ENCODE peak calls at places on chromosomes 12 and 14, in five cellular contexts. E is progenitor cell of endocrine pancreas; D is adrenal gland; Y is activated naive CD4-positive, alpha-beta T cell treated with anti-CD3 and anti-CD28 coated beads for 36 hours; I is sciatic nerve. C is an unnamed sample.

GRCh38 chr12:40992158-40992557 is 196.0 kb upstream of the PDZRN4 start:
- DNase-seq in E (no peak), I (no peak), D (no peak), Y (no peak), C (no peak)

GRCh38 chr12:65868133-65868705 is 43.9 kb downstream of the HMGA2 start:
- DNase-seq in I (no peak), Y (no peak), E (no peak), D (no peak), C (no peak)

GRCh38 chr14:22901799-22902198 is 17.1 kb downstream of the RBM23 start:
- DNase-seq in I (no peak), D (no peak), E (no peak), Y (no peak), C (no peak)

GRCh38 chr12:22124987-22125386 is 79.0 kb downstream of the CMAS start:
- DNase-seq in Y (no peak), I (no peak), D (no peak), E (no peak), C (no peak)

GRCh38 chr12:123139926-123140674 is 10.8 kb downstream of the PITPNM2 start:
- DNase-seq in D (peak; percentile 76), Y (no peak), E (no peak), I (no peak), C (no peak)

GRCh38 chr12:52268212-52268611 is 6.2 kb upstream of the KRT86 start:
- DNase-seq in Y (no peak), E (no peak), I (no peak), D (peak; percentile 38), C (no peak)

GRCh38 chr14:90278199-90279175 is 22.1 kb downstream of the PSMC1 start:
- DNase-seq in Y (no peak), I (no peak), D (peak; percentile 50), E (no peak), C (no peak)

GRCh38 chr14:66541627-66542026 is 33.7 kb downstream of the GPHN start:
- DNase-seq in D (no peak), Y (no peak), I (no peak), E (no peak), C (no peak)

GRCh38 chr12:131471271-131471905 is 239.5 kb upstream of the SFSWAP start:
- DNase-seq in E (no peak), I (no peak), Y (no peak), D (peak; percentile 37), C (no peak)

GRCh38 chr14:49497725-49498348 is 88.3 kb downstream of the RPS29 start:
- DNase-seq in I (no peak), E (no peak), D (no peak), Y (peak; percentile 21), C (peak; percentile 12)

GRCh38 chr12:56769868-56770267 is 6.7 kb downstream of the HSD17B6 start:
- DNase-seq in D (no peak), I (no peak), Y (no peak), E (no peak), C (no peak)

GRCh38 chr14:60736494-60736893 is 1.9 kb downstream of the MNAT1 start:
- DNase-seq in E (no peak), I (no peak), Y (no peak), D (no peak), C (no peak)

GRCh38 chr12:25824729-25825128 is 133.8 kb upstream of the RASSF8 start:
- DNase-seq in Y (no peak), E (no peak), I (no peak), D (no peak), C (no peak)

GRCh38 chr12:65470261-65470660 is 191.8 kb downstream of the MSRB3 start:
- DNase-seq in Y (no peak), D (no peak), I (no peak), E (no peak), C (no peak)

GRCh38 chr14:81341405-81342180 is 58.5 kb downstream of the STON2 start:
- DNase-seq in E (no peak), I (no peak), D (no peak), Y (no peak), C (no peak)

GRCh38 chr12:28759334-28759733 is 389.7 kb upstream of the FAR2 start:
- DNase-seq in I (no peak), E (no peak), Y (no peak), D (no peak), C (no peak)

GRCh38 chr14:104224516-104225281 is 86.3 kb downstream of the KIF26A start:
- DNase-seq in E (no peak), D (peak; percentile 72), I (no peak), Y (peak; percentile 54), C (no peak)

GRCh38 chr12:121748218-121748570 is 35.6 kb downstream of the TMEM120B start:
- DNase-seq in I (no peak), Y (no peak), E (no peak), D (peak; percentile 53), C (no peak)

GRCh38 chr12:22169281-22169824 is 123.3 kb downstream of the CMAS start:
- DNase-seq in E (no peak), D (no peak), Y (no peak), I (no peak), C (no peak)

GRCh38 chr12:105083551-105084105 is 630 bp downstream of the ALDH1L2 start:
- DNase-seq in I (peak; percentile 73), E (no peak), Y (peak; percentile 49), D (peak; percentile 66), C (peak; percentile 70)

GRCh38 chr14:54606631-54607133 is 39.8 kb downstream of the SAMD4A start:
- DNase-seq in E (no peak), D (peak; percentile 63), I (no peak), Y (no peak), C (no peak)

GRCh38 chr12:103524238-103524875 is 28.6 kb upstream of the C12orf42 start:
- DNase-seq in I (no peak), D (no peak), E (no peak), Y (no peak), C (no peak)

GRCh38 chr12:123960029-123960428 is 12.6 kb downstream of the CCDC92 start:
- DNase-seq in Y (no peak), D (no peak), I (no peak), E (no peak), C (no peak)

GRCh38 chr12:104469066-104469465 is 12.3 kb downstream of the CHST11 start:
- DNase-seq in D (no peak), I (no peak), Y (no peak), E (no peak), C (no peak)

GRCh38 chr12:132560831-132561783 is 49.3 kb downstream of the LRCOL1 start:
- DNase-seq in E (peak; percentile 81), D (no peak), Y (peak; percentile 83), I (no peak), C (peak; percentile 86)

GRCh38 chr12:62686938-62687337 is 220.3 kb downstream of the MON2 start:
- DNase-seq in Y (no peak), I (no peak), E (no peak), D (no peak), C (no peak)

GRCh38 chr12:68899251-68899771 is 33.7 kb downstream of the CPM start:
- DNase-seq in E (no peak), Y (no peak), I (no peak), D (peak; percentile 80), C (peak; percentile 91)

GRCh38 chr14:90541076-90541634 is 144.3 kb downstream of the CALM1 start:
- DNase-seq in I (no peak), Y (no peak), E (no peak), D (no peak), C (no peak)